ENCODE peak calls at places on chromosomes 6 and 20, in eight cellular contexts. O, K, S, E, C, H, U and W are unnamed samples.

GRCh38 chr6:53216301-53216700 is 67.7 kb upstream of the GCM1 start:
- DNase-seq in O (no peak), K (no peak), S (no peak), E (no peak), C (no peak), H (no peak), U (no peak), W (no peak)

GRCh38 chr6:44608175-44608574 is 220.7 kb downstream of the CDC5L start:
- DNase-seq in O (no peak), K (no peak), S (no peak), E (no peak), C (no peak), H (no peak), U (no peak), W (no peak)

GRCh38 chr6:106959985-106960384 is 14.5 kb downstream of the CD24 start:
- DNase-seq in O (no peak), K (no peak), S (no peak), E (no peak), C (no peak), H (no peak), U (no peak), W (no peak)

GRCh38 chr20:25083773-25084615 is 2.1 kb upstream of the VSX1 start:
- DNase-seq in O (no peak), K (no peak), S (no peak), E (peak; percentile 39), C (no peak), H (no peak), U (no peak), W (no peak)

GRCh38 chr6:3749991-3750323 is 1.6 kb downstream of the PXDC1 start:
- DNase-seq in O (no peak), K (peak; percentile 91), S (peak; percentile 70), E (no peak), C (peak; percentile 23), H (no peak), U (no peak), W (peak; percentile 80)

GRCh38 chr20:17731233-17731632 is 31.5 kb downstream of the BANF2 start:
- DNase-seq in O (no peak), K (no peak), S (no peak), E (no peak), C (no peak), H (no peak), U (no peak), W (no peak)

GRCh38 chr6:27851440-27851839 is 60.8 kb downstream of the OR2B2 start:
- DNase-seq in O (no peak), K (no peak), S (no peak), E (no peak), C (no peak), H (no peak), U (no peak), W (no peak)

GRCh38 chr20:20410678-20411077 is 42.8 kb downstream of the INSM1 start:
- DNase-seq in O (no peak), K (no peak), S (no peak), E (no peak), C (no peak), H (no peak), U (peak; percentile 55), W (no peak)

GRCh38 chr20:32261644-32262043 is 15.8 kb upstream of the KIF3B start:
- DNase-seq in O (no peak), K (no peak), S (no peak), E (no peak), C (no peak), H (no peak), U (no peak), W (no peak)

GRCh38 chr20:57089701-57090144 is 176.7 kb downstream of the BMP7 start:
- DNase-seq in O (no peak), K (peak; percentile 63), S (no peak), E (peak; percentile 80), C (peak; percentile 97), H (peak; percentile 73), U (peak; percentile 73), W (peak; percentile 26)

GRCh38 chr6:69378326-69378725 is 418.5 kb downstream of the LMBRD1 start:
- DNase-seq in O (no peak), K (no peak), S (no peak), E (no peak), C (no peak), H (no peak), U (no peak), W (no peak)

GRCh38 chr20:25215521-25215920 is 20.0 kb downstream of the ENTPD6 start:
- DNase-seq in O (no peak), K (no peak), S (no peak), E (no peak), C (no peak), H (no peak), U (no peak), W (no peak)

GRCh38 chr20:34559311-34560140 is 1.0 kb downstream of the MAP1LC3A start:
- DNase-seq in O (no peak), K (peak; percentile 26), S (no peak), E (no peak), C (no peak), H (no peak), U (peak; percentile 32), W (peak; percentile 14)

GRCh38 chr6:162900503-162900902 is 172.7 kb downstream of the PACRG start:
- DNase-seq in O (no peak), K (no peak), S (no peak), E (no peak), C (no peak), H (no peak), U (no peak), W (no peak)

GRCh38 chr6:162899148-162899547 is 171.4 kb downstream of the PACRG start:
- DNase-seq in O (no peak), K (no peak), S (no peak), E (no peak), C (no peak), H (no peak), U (no peak), W (no peak)

DNA sequence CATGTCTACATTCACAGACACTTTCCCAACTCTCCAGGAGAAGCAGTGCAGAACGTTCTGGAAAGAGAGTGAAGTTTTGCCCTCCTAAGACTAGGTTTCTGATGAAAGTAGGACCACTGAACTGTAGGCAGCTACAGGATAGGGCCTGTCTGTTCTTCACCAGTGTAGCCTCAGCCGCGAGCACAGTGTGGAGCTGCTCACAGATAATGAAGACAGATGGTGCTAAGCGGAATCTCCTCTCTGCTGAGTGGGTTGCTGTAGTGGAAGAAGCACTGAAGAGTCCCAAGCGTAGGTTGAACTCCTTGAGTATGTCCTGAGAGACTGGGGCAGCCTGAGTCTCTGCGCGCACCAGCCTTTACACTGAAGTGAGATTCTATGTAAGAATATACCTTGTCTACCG is 170.2 kb downstream of the PACRG start:
- DNase-seq in O (no peak), K (no peak), S (no peak), E (no peak), C (no peak), H (no peak), U (peak; percentile 34), W (no peak)
- H3K4me3 ChIP-seq in O (no peak overlapping the region), K (no peak overlapping the region), S (no peak overlapping the region), E (no peak overlapping the region), C (no peak overlapping the region), H (no peak overlapping the region), U (no peak overlapping the region), W (no peak overlapping the region)

GRCh38 chr6:21967282-21967681 is 329.6 kb downstream of the PRL start:
- DNase-seq in O (no peak), K (no peak), S (no peak), E (no peak), C (no peak), H (no peak), U (no peak), W (no peak)
- H3K4me3 ChIP-seq in O (no peak overlapping the region), K (no peak overlapping the region), S (no peak overlapping the region), E (no peak overlapping the region), C (no peak overlapping the region), H (no peak overlapping the region), U (no peak overlapping the region), W (no peak overlapping the region)

GRCh38 chr6:34530753-34531365 is 25.3 kb downstream of the SPDEF start:
- DNase-seq in O (no peak), K (no peak), S (no peak), E (no peak), C (no peak), H (no peak), U (no peak), W (no peak)

GRCh38 chr6:34534656-34535055 is 21.5 kb downstream of the SPDEF start:
- DNase-seq in O (no peak), K (no peak), S (no peak), E (no peak), C (no peak), H (no peak), U (no peak), W (no peak)

GRCh38 chr6:34534146-34534545 is 22.0 kb downstream of the SPDEF start:
- DNase-seq in O (no peak), K (no peak), S (no peak), E (no peak), C (no peak), H (no peak), U (no peak), W (no peak)

GRCh38 chr6:34531580-34532201 is 24.4 kb downstream of the SPDEF start:
- DNase-seq in O (peak; percentile 80), K (no peak), S (peak; percentile 42), E (no peak), C (peak; percentile 16), H (no peak), U (peak; percentile 91), W (peak; percentile 72)

DNA sequence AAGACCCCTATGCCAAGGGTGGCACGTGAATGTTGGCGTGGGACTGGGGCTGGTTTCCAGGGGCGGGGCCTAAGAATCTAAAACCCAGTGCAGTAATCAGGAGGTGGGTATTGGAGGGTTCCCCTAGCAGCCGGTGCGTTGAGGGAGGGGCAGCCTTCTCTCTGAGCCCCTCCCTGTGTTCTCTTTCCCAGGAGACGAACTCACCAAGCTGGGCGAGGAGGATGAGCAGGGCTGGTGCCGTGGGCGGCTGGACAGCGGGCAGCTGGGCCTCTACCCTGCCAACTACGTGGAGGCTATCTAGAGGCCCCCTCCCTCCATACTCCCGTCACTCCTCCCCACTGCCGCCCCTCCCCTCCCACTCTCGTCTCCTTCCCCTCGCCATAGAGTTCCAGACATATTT is 23.9 kb downstream of the SPDEF start:
- DNase-seq in O (no peak), K (no peak), S (no peak), E (no peak), C (no peak), H (no peak), U (peak; percentile 26), W (no peak)
- H3K4me3 ChIP-seq in O (peak overlapping the region; percentile 39), K (no peak overlapping the region), S (peak overlapping the region; percentile 21), E (no peak overlapping the region), C (no peak overlapping the region), H (no peak overlapping the region), U (peak overlapping the region; percentile 51), W (peak overlapping the region; percentile 3)

DNA sequence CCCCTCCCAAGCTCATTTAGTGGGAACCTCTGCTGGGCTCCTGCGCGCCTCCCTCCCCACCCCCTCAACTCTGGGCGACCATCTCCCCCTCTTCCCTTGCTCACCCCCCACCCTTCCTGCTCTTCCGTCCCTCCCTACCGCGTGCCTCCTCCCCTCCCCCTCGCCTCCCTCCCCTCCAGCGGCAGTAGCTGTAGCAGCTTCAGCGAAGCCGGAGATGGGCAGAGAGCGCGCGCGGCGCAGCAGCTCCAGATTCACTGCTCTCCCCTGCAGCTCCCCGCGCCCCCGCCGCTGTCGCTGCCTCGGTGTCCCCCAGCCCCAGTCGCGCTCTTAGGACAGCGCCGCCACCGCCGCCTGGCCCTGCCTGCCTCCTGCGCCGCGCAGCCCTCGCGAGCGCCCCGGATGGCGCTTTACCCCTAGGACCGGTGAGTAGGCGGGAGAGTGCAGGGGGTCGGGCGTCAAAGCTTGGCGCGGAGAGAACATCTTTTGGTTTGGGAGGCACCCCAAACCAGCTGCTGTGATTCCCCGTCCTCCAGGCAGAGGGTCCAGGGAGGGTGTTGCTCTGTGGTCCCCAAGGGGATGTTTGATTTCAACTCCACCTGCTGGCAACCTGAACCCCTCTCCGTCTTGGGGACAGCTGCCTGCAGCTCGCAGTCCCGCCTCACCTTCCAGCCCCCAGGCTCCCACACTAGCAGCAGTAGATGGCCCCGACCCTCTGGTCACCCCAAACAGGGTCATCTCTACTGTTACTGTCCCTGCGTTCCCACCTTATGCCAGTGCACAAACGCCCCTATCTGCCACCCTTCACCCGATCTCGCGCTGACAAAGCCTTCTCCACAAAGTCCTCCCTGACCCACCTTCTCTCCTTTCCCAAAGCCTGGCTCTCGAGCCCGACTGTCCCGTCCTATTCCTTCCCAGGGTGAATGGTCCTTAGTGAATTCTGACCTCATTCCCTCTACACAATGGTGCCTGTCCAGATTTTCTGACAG is at the start of gene FUT9:
- DNase-seq in O (no peak), K (no peak), S (no peak), E (no peak), C (no peak), H (no peak), U (peak; percentile 87), W (no peak)
- H3K4me3 ChIP-seq in O (no peak within 1 kb of the TSS), K (no peak within 1 kb of the TSS), S (peak within 1 kb of the TSS; percentile 41), E (no peak within 1 kb of the TSS), C (no peak within 1 kb of the TSS), H (no peak within 1 kb of the TSS), U (peak within 1 kb of the TSS; percentile 81), W (no peak within 1 kb of the TSS)